ENCODE peak calls at places on chromosome 22, in nine cellular contexts. N is lung, Q is kidney, S is fibroblast of lung, Z is GM23248, K is stomach, E is testis, P is breast epithelium, B is keratinocyte. W is an unnamed sample.

GRCh38 chr22:39266398-39267030 is 21.7 kb upstream of the PDGFB start:
- DNase-seq in N (no peak), Q (no peak), S (peak; percentile 60), Z (peak; percentile 43), K (no peak), E (peak; percentile 45), P (no peak), B (no peak), W (no peak)

GRCh38 chr22:33923660-33924246 is 3.5 kb upstream of the LARGE1 start:
- DNase-seq in N (peak; percentile 69), Q (no peak), S (peak; percentile 84), Z (peak; percentile 84), K (peak; percentile 71), E (peak; percentile 88), P (peak; percentile 64), B (peak; percentile 32), W (peak; percentile 85)

GRCh38 chr22:20867179-20868099 is 8.6 kb downstream of the SNAP29 start:
- DNase-seq in N (peak; percentile 48), Q (peak; percentile 76), S (peak; percentile 62), Z (peak; percentile 33), K (peak; percentile 66), E (peak; percentile 67), P (no peak), B (no peak), W (no peak)

GRCh38 chr22:19519041-19519926 is 4.9 kb downstream of the CLDN5 start:
- DNase-seq in N (no peak), Q (no peak), S (no peak), Z (no peak), K (no peak), E (no peak), P (no peak), B (no peak), W (peak; percentile 32)

GRCh38 chr22:31489632-31490495 is at the start of gene EIF4ENIF1:
- DNase-seq in N (peak; percentile 89), Q (peak; percentile 95), S (peak; percentile 87), Z (peak; percentile 88), K (peak; percentile 87), E (peak; percentile 93), P (peak; percentile 75), B (no peak), W (peak; percentile 89)

GRCh38 chr22:31556627-31557203 is 60.4 kb downstream of the SFI1 start:
- DNase-seq in N (no peak), Q (no peak), S (peak; percentile 57), Z (peak; percentile 61), K (no peak), E (no peak), P (no peak), B (no peak), W (no peak)

GRCh38 chr22:30265851-30266444 is 703 bp downstream of the OSM start:
- DNase-seq in N (peak; percentile 67), Q (peak; percentile 89), S (no peak), Z (peak; percentile 46), K (peak; percentile 68), E (no peak), P (no peak), B (no peak), W (peak; percentile 67)

GRCh38 chr22:30636226-30637077 is 871 bp downstream of the SLC35E4 start:
- DNase-seq in N (no peak), Q (peak; percentile 80), S (no peak), Z (peak; percentile 54), K (peak; percentile 28), E (no peak), P (peak; percentile 28), B (no peak), W (peak; percentile 70)

GRCh38 chr22:32327066-32327465 is 30.6 kb upstream of the RFPL3 start:
- DNase-seq in N (no peak), Q (no peak), S (no peak), Z (peak; percentile 19), K (peak; percentile 23), E (peak; percentile 10), P (no peak), B (no peak), W (no peak)

GRCh38 chr22:25484498-25484897 is 80.0 kb upstream of the GRK3 start:
- DNase-seq in N (no peak), Q (no peak), S (no peak), Z (no peak), K (no peak), E (no peak), P (no peak), B (no peak), W (no peak)

DNA sequence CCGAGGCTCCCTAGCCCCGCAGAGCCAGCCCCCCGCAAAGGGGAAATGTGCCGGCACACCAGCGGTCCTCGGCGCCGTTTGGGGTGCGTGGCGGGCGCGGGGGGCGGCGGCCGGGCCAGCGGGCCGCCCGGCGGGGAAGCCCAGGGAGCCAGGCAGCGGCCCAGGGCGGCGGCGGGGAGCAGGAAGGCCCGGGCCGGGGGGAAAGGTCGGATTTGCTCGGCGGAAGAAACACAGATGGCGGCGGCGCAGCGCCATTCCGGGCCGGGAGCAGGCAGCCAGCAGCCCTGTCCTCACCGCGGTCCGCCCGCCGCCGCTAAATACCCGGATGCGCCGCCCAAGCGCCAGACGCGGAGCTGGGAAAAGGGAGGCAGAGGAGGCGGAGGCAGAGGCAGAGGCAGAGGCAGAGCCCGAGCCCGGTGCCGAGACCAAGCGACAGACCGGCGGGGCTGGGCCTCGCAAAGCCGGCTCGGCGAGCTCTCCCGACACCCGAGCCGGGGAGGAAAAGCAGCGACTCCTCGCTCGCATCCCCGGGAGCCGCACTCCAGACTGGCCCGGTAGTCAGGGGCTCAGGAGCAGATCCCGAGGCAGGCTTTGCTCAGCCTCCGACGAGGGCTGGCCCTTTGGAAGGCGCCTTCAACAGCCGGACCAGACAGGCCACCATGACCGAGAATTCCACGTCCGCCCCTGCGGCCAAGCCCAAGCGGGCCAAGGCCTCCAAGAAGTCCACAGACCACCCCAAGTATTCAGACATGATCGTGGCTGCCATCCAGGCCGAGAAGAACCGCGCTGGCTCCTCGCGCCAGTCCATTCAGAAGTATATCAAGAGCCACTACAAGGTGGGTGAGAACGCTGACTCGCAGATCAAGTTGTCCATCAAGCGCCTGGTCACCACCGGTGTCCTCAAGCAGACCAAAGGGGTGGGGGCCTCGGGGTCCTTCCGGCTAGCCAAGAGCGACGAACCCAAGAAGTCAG is 2.6 kb upstream of the GCAT start:
- DNase-seq in N (peak; percentile 91), Q (peak; percentile 96), S (peak; percentile 85), Z (peak; percentile 88), K (peak; percentile 92), E (peak; percentile 92), P (peak; percentile 90), B (no peak), W (peak; percentile 96)
- H3K27ac ChIP-seq in N (peak overlapping the region; percentile 90), Q (peak overlapping the region; percentile 91), S (peak overlapping the region; percentile 85), Z (peak overlapping the region; percentile 74), K (peak overlapping the region; percentile 89), E (peak overlapping the region; percentile 83), P (peak overlapping the region; percentile 98), B (peak overlapping the region; percentile 69), W (peak overlapping the region; percentile 38)

GRCh38 chr22:46012182-46012880 is 35.4 kb upstream of the WNT7B start:
- DNase-seq in N (no peak), Q (peak; percentile 74), S (no peak), Z (no peak), K (no peak), E (no peak), P (no peak), B (no peak), W (no peak)

GRCh38 chr22:46011627-46012181 is 34.7 kb upstream of the WNT7B start:
- DNase-seq in N (no peak), Q (peak; percentile 79), S (no peak), Z (no peak), K (no peak), E (no peak), P (no peak), B (no peak), W (no peak)

GRCh38 chr22:46013460-46014416 is 36.8 kb upstream of the WNT7B start:
- DNase-seq in N (peak; percentile 94), Q (peak; percentile 99), S (peak; percentile 97), Z (peak; percentile 99), K (peak; percentile 92), E (peak; percentile 94), P (peak; percentile 91), B (peak; percentile 90), W (peak; percentile 95)

GRCh38 chr22:46010951-46011626 is 34.1 kb upstream of the WNT7B start:
- DNase-seq in N (no peak), Q (peak; percentile 95), S (no peak), Z (no peak), K (peak; percentile 72), E (no peak), P (no peak), B (no peak), W (no peak)

DNA sequence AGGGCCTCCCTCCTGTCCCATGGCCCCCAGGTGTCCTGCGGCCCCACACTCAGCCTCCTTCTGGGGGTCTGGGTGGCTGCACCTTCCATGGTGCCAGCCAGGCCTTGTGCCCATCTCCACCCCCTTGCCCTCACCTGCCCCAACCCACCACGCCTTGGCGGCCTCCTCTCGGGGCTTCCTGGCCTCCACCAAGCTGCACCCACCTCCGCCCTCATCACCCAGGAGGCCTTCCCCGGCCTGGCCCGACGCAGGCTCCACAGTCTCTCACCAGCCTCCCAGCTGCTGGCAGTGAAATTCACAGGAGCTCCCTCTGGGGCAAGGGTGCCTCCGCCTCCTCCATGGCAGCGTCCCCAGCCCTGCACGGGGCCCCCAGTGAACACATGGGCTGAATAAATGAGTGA is 35.9 kb upstream of the WNT7B start:
- DNase-seq in N (no peak), Q (peak; percentile 85), S (no peak), Z (no peak), K (no peak), E (no peak), P (no peak), B (no peak), W (no peak)
- H3K4me3 ChIP-seq in N (no peak overlapping the region), Q (no peak overlapping the region), S (no peak overlapping the region), Z (peak overlapping the region; percentile 36), K (peak overlapping the region; percentile 64), E (no peak overlapping the region), P (peak overlapping the region; percentile 57), B (no peak overlapping the region), W (peak overlapping the region; percentile 81)

DNA sequence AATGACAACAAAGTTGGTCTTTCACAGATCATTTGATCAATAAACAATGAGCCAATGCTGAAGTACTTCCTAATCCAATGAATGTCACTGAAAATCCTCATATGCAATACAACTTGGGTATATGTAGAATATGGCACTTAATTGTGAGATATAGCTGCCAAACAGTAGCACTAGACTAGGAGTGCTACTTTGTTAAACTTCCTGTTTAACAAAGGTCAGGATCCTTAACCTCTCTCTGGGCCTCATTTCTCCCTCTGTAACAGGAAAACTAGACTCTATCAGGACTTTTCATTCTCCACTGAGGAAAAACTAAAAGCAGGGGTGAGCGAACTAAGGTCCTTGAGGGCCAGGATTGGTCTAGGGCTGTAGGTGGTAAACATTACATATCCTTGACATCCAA is 56.1 kb downstream of the PITPNB start:
- DNase-seq in N (no peak), Q (no peak), S (no peak), Z (no peak), K (no peak), E (no peak), P (no peak), B (no peak), W (no peak)
- H3K27ac ChIP-seq in N (no peak overlapping the region), Q (no peak overlapping the region), S (no peak overlapping the region), Z (no peak overlapping the region), K (peak overlapping the region; percentile 53), E (no peak overlapping the region), P (peak overlapping the region; percentile 48), B (no peak overlapping the region), W (no peak overlapping the region)

DNA sequence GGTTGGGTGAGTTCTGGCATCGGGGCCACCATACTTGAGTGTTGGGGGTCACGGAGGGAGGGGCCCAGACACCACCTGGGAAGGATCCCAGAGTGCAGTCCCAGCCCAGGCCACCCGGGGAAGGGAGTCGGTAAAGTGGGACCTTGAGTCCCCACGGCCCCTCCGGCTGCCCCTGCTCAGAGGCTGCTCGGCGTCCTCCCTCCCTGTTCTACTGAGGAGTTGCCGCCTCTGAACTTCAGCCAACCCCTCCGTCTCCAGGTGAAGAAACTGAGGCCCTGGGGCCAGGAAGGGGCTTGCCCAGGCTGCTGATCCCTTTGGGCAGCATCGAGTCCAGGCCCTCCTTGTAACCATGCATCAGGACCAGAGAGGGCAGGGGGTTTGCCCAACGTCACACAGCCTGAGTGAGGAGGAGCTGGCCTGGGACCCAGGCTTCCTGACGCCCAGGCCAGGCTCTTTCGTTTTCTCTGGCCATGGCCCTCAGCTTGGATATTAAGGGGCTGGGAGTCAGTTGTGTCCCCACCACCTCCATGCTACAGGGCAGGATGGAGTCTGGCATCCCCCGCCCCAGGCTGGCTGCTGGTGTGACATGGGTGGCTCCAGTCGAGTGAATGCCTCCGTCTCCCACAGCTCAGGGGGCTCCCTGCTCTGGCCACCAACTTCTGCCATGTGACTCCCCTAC is 1.3 kb downstream of the PARVG start:
- DNase-seq in N (no peak), Q (peak; percentile 62), S (no peak), Z (no peak), K (no peak), E (no peak), P (no peak), B (no peak), W (no peak)
- H3K4me3 ChIP-seq in N (no peak overlapping the region), Q (no peak overlapping the region), S (no peak overlapping the region), Z (no peak overlapping the region), K (peak overlapping the region; percentile 39), E (peak overlapping the region; percentile 38), P (peak overlapping the region; percentile 25), B (no peak overlapping the region), W (no peak overlapping the region)